ENCODE peak calls at places on chromosomes 2 and 18, in four cellular contexts. One of them, this sample, is unnamed.

GRCh38 chr2:169108098-169108884 is 38.9 kb downstream of the DHRS9 start:
- DNase-seq in PC-9: no peak
- DNase-seq in mammary epithelial cell: no peak
- DNase-seq in AG04450: no peak
- DNase-seq in this sample: no peak

GRCh38 chr18:63162271-63163014 is 157.1 kb downstream of the BCL2 start:
- DNase-seq in PC-9: no peak
- DNase-seq in mammary epithelial cell: peak; percentile 11
- DNase-seq in AG04450: no peak
- DNase-seq in this sample: no peak

GRCh38 chr2:158539176-158539895 is 82.6 kb downstream of the PKP4 start:
- DNase-seq in PC-9: peak; percentile 3
- DNase-seq in mammary epithelial cell: peak; percentile 83
- DNase-seq in AG04450: peak; percentile 75
- DNase-seq in this sample: peak; percentile 83

GRCh38 chr2:15897431-15898098 is 42.8 kb upstream of the MYCN start:
- DNase-seq in PC-9: no peak
- DNase-seq in mammary epithelial cell: no peak
- DNase-seq in AG04450: no peak
- DNase-seq in this sample: no peak

GRCh38 chr2:15363734-15364133 is 197.4 kb downstream of the NBAS start:
- DNase-seq in PC-9: no peak
- DNase-seq in mammary epithelial cell: no peak
- DNase-seq in AG04450: no peak
- DNase-seq in this sample: no peak

GRCh38 chr2:173740639-173741038 is 224.5 kb downstream of the SP3 start:
- DNase-seq in PC-9: no peak
- DNase-seq in mammary epithelial cell: no peak
- DNase-seq in AG04450: no peak
- DNase-seq in this sample: no peak

GRCh38 chr18:10950876-10951630 is 198.3 kb downstream of the PIEZO2 start:
- DNase-seq in PC-9: no peak
- DNase-seq in mammary epithelial cell: no peak
- DNase-seq in AG04450: no peak
- DNase-seq in this sample: no peak

GRCh38 chr2:206092297-206092696 is 6.3 kb upstream of the INO80D start:
- DNase-seq in PC-9: no peak
- DNase-seq in mammary epithelial cell: no peak
- DNase-seq in AG04450: no peak
- DNase-seq in this sample: no peak

GRCh38 chr18:80171190-80171872 is 62.3 kb downstream of the ADNP2 start:
- DNase-seq in PC-9: peak; percentile 6
- DNase-seq in mammary epithelial cell: peak; percentile 38
- DNase-seq in AG04450: peak; percentile 24
- DNase-seq in this sample: no peak

GRCh38 chr2:40127890-40128548 is 323.9 kb downstream of the SLC8A1 start:
- DNase-seq in PC-9: no peak
- DNase-seq in mammary epithelial cell: no peak
- DNase-seq in AG04450: peak; percentile 89
- DNase-seq in this sample: no peak

GRCh38 chr2:134796373-134796772 is 42.0 kb upstream of the ACMSD start:
- DNase-seq in PC-9: no peak
- DNase-seq in mammary epithelial cell: no peak
- DNase-seq in AG04450: no peak
- DNase-seq in this sample: no peak

GRCh38 chr2:152062130-152063091 is 36.4 kb downstream of the CACNB4 start:
- DNase-seq in PC-9: no peak
- DNase-seq in mammary epithelial cell: peak; percentile 16
- DNase-seq in AG04450: peak; percentile 20
- DNase-seq in this sample: no peak

GRCh38 chr2:52862801-52863200 is 904.8 kb upstream of the CHAC2 start:
- DNase-seq in PC-9: no peak
- DNase-seq in mammary epithelial cell: peak; percentile 92
- DNase-seq in AG04450: no peak
- DNase-seq in this sample: no peak

GRCh38 chr2:3256157-3256556 is 121.5 kb downstream of the EIPR1 start:
- DNase-seq in PC-9: no peak
- DNase-seq in mammary epithelial cell: no peak
- DNase-seq in AG04450: no peak
- DNase-seq in this sample: no peak

GRCh38 chr2:181585732-181586131 is 71.2 kb downstream of the CERKL start:
- DNase-seq in PC-9: no peak
- DNase-seq in mammary epithelial cell: no peak
- DNase-seq in AG04450: no peak
- DNase-seq in this sample: no peak

GRCh38 chr2:157326683-157327082 is 1.1 kb upstream of the ERMN start:
- DNase-seq in PC-9: no peak
- DNase-seq in mammary epithelial cell: no peak
- DNase-seq in AG04450: no peak
- DNase-seq in this sample: no peak

GRCh38 chr2:73289304-73289703 is 4.0 kb downstream of the EGR4 start:
- DNase-seq in PC-9: no peak
- DNase-seq in mammary epithelial cell: no peak
- DNase-seq in AG04450: no peak
- DNase-seq in this sample: no peak

GRCh38 chr18:12015697-12016062 is 34.4 kb downstream of the IMPA2 start:
- DNase-seq in PC-9: no peak
- DNase-seq in mammary epithelial cell: peak; percentile 80
- DNase-seq in AG04450: peak; percentile 18
- DNase-seq in this sample: no peak

GRCh38 chr18:13433685-13434084 is 215.1 kb downstream of the LDLRAD4 start:
- DNase-seq in PC-9: no peak
- DNase-seq in mammary epithelial cell: no peak
- DNase-seq in AG04450: no peak
- DNase-seq in this sample: no peak

GRCh38 chr2:107525420-107525819 is 301.3 kb upstream of the RGPD4 start:
- DNase-seq in PC-9: no peak
- DNase-seq in mammary epithelial cell: no peak
- DNase-seq in AG04450: no peak
- DNase-seq in this sample: no peak

GRCh38 chr2:144004742-144005141 is 515.2 kb downstream of the ZEB2 start:
- DNase-seq in PC-9: no peak
- DNase-seq in mammary epithelial cell: no peak
- DNase-seq in AG04450: no peak
- DNase-seq in this sample: no peak

GRCh38 chr2:1884933-1885580 is 140.7 kb upstream of the PXDN start:
- DNase-seq in PC-9: no peak
- DNase-seq in mammary epithelial cell: no peak
- DNase-seq in AG04450: no peak
- DNase-seq in this sample: no peak

GRCh38 chr2:70553334-70553583 is 367 bp downstream of the TGFA start:
- DNase-seq in PC-9: no peak
- DNase-seq in mammary epithelial cell: peak; percentile 66
- DNase-seq in AG04450: no peak
- DNase-seq in this sample: no peak

GRCh38 chr2:223099561-223099960 is 47.6 kb downstream of the KCNE4 start:
- DNase-seq in PC-9: no peak
- DNase-seq in mammary epithelial cell: no peak
- DNase-seq in AG04450: no peak
- DNase-seq in this sample: no peak

GRCh38 chr2:44918095-44918775 is 23.3 kb upstream of the SIX3 start:
- DNase-seq in PC-9: peak; percentile 49
- DNase-seq in mammary epithelial cell: peak; percentile 46
- DNase-seq in AG04450: no peak
- DNase-seq in this sample: no peak

GRCh38 chr2:44922776-44923175 is 18.7 kb upstream of the SIX3 start:
- DNase-seq in PC-9: peak; percentile 58
- DNase-seq in mammary epithelial cell: no peak
- DNase-seq in AG04450: no peak
- DNase-seq in this sample: no peak

GRCh38 chr2:44925561-44926087 is 15.9 kb upstream of the SIX3 start:
- DNase-seq in PC-9: no peak
- DNase-seq in mammary epithelial cell: no peak
- DNase-seq in AG04450: no peak
- DNase-seq in this sample: no peak

GRCh38 chr2:44916291-44916690 is 25.2 kb upstream of the SIX3 start:
- DNase-seq in PC-9: no peak
- DNase-seq in mammary epithelial cell: no peak
- DNase-seq in AG04450: no peak
- DNase-seq in this sample: no peak

DNA sequence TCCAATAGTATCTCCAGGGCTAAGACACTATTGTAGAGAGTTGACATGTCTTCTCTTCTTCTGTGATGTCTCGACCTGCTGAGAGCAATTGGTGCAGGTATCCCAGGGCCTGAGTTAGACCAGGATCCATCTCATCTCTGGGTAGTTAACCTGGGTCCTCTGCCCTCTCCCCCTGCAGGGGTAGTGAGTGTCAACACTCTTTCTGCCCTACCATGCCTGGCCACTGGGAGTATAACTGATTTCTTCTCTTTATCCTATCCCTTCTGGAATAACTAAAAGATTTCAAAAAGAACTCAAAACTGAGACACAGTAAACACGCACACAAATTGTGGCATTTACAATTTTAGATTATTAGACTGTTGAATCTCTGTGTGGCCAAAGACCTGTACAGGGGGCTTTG is 20.8 kb upstream of the SIX3 start:
- DNase-seq in PC-9: no peak
- DNase-seq in mammary epithelial cell: no peak
- DNase-seq in AG04450: no peak
- DNase-seq in this sample: no peak
- TF ChIP-seq CTCF in PC-9: peak; percentile 17
- TF ChIP-seq CTCF in mammary epithelial cell: no peak
- TF ChIP-seq CTCF in AG04450: no peak
- TF ChIP-seq CTCF in this sample: no peak

GRCh38 chr2:127479866-127480743 is 46.2 kb downstream of the IWS1 start:
- DNase-seq in PC-9: no peak
- DNase-seq in mammary epithelial cell: no peak
- DNase-seq in AG04450: no peak
- DNase-seq in this sample: no peak
- H3K4me3 ChIP-seq in PC-9: no peak overlapping the region
- H3K4me3 ChIP-seq in mammary epithelial cell: no peak overlapping the region
- H3K4me3 ChIP-seq in AG04450: no peak overlapping the region
- H3K4me3 ChIP-seq in this sample: no peak overlapping the region

GRCh38 chr2:238242731-238243495 is 3.1 kb upstream of the HES6 start:
- DNase-seq in PC-9: no peak
- DNase-seq in mammary epithelial cell: no peak
- DNase-seq in AG04450: no peak
- DNase-seq in this sample: no peak
- TF ChIP-seq CTCF in PC-9: no peak
- TF ChIP-seq CTCF in mammary epithelial cell: no peak
- TF ChIP-seq CTCF in AG04450: no peak
- TF ChIP-seq CTCF in this sample: no peak

GRCh38 chr2:199452200-199452990 is 5.3 kb downstream of the SATB2 start:
- DNase-seq in PC-9: no peak
- DNase-seq in mammary epithelial cell: no peak
- DNase-seq in AG04450: no peak
- DNase-seq in this sample: no peak
- H3K4me3 ChIP-seq in PC-9: no peak overlapping the region
- H3K4me3 ChIP-seq in mammary epithelial cell: no peak overlapping the region
- H3K4me3 ChIP-seq in AG04450: no peak overlapping the region
- H3K4me3 ChIP-seq in this sample: no peak overlapping the region

GRCh38 chr2:217712431-217712830 is 290.4 kb downstream of the TNS1 start:
- DNase-seq in PC-9: no peak
- DNase-seq in mammary epithelial cell: no peak
- DNase-seq in AG04450: no peak
- DNase-seq in this sample: no peak
- TF ChIP-seq CTCF in PC-9: no peak
- TF ChIP-seq CTCF in mammary epithelial cell: no peak
- TF ChIP-seq CTCF in AG04450: no peak
- TF ChIP-seq CTCF in this sample: no peak

DNA sequence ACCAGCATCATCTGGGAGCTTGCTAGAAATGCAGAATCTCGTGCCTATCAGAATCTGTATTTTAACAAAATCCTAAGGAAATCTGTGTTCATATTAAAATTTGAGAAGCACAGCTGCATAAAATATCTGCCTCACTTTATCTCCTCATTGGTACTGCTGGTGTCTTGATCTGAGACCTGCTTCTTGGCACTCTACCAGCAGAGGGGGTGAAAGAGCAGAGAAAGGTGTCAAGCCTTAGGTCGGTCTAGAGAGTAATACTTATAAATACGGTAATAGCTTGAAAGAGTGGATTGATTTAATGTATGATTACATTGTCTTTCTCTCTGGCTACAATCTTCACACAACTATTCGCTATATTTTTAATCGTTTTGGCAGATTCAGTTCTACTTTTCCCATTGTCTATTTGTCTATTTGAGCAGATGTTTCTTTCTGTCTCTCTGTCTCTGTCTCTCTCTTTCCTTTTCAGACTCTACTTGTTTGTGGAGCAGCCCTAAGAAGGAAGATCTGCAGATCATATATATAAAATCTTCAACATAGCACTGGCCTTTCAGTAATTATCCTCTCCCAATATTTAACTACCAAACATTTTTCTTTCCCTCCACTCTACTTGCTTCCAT is 1.7 kb upstream of the GCG start:
- DNase-seq in PC-9: peak; percentile 40
- DNase-seq in mammary epithelial cell: peak; percentile 58
- DNase-seq in AG04450: no peak
- DNase-seq in this sample: no peak
- H3K4me3 ChIP-seq in PC-9: no peak overlapping the region
- H3K4me3 ChIP-seq in mammary epithelial cell: no peak overlapping the region
- H3K4me3 ChIP-seq in AG04450: no peak overlapping the region
- H3K4me3 ChIP-seq in this sample: no peak overlapping the region

DNA sequence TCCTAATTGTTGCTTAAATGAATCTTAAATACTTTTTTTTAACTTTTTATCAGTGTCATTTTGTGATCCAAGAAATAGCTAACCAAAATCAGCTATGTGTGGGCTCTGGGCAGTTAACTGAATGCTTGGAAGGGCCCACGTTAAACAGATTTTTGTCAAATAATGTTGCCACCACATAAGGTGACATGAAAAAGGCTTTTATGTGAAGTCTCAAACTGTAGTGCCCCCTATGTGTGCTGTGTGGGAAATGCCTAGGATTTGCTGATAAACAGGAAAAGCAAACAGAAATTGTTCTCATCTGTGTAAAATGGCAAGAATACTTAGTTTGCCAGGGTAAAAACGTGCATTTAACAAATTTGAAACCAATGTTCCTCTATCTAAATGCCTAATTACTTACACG is 242.2 kb downstream of the ZNF516 start:
- DNase-seq in PC-9: no peak
- DNase-seq in mammary epithelial cell: no peak
- DNase-seq in AG04450: no peak
- DNase-seq in this sample: no peak
- TF ChIP-seq CTCF in PC-9: peak; percentile 49
- TF ChIP-seq CTCF in mammary epithelial cell: peak; percentile 63
- TF ChIP-seq CTCF in AG04450: peak; percentile 46
- TF ChIP-seq CTCF in this sample: peak; percentile 30

GRCh38 chr2:85607268-85608215 is 4.3 kb downstream of the C2orf68 start:
- DNase-seq in PC-9: no peak
- DNase-seq in mammary epithelial cell: no peak
- DNase-seq in AG04450: no peak
- DNase-seq in this sample: no peak

GRCh38 chr2:85605406-85606115 is 3.1 kb upstream of the TMEM150A start:
- DNase-seq in PC-9: no peak
- DNase-seq in mammary epithelial cell: no peak
- DNase-seq in AG04450: peak; percentile 78
- DNase-seq in this sample: no peak

GRCh38 chr2:85606116-85606455 is 3.6 kb upstream of the TMEM150A start:
- DNase-seq in PC-9: no peak
- DNase-seq in mammary epithelial cell: no peak
- DNase-seq in AG04450: no peak
- DNase-seq in this sample: no peak

GRCh38 chr2:85602476-85603234 is at the start of gene TMEM150A:
- DNase-seq in PC-9: peak; percentile 90
- DNase-seq in mammary epithelial cell: peak; percentile 90
- DNase-seq in AG04450: peak; percentile 44
- DNase-seq in this sample: no peak

GRCh38 chr2:85604568-85605339 is 2.3 kb upstream of the TMEM150A start:
- DNase-seq in PC-9: no peak
- DNase-seq in mammary epithelial cell: no peak
- DNase-seq in AG04450: no peak
- DNase-seq in this sample: no peak
- H3K4me3 ChIP-seq in PC-9: peak overlapping the region; percentile 59
- H3K4me3 ChIP-seq in mammary epithelial cell: no peak overlapping the region
- H3K4me3 ChIP-seq in AG04450: no peak overlapping the region
- H3K4me3 ChIP-seq in this sample: no peak overlapping the region